ENCODE peak calls at places on chromosomes 3 and 15, in six cellular contexts. U, Z, B, L, D and V are unnamed samples.

GRCh38 chr3:45979378-45979777 is 16.2 kb downstream of the FYCO1 start:
- ATAC-seq in Z (no peak), D (no peak), B (peak), U (no peak), L (peak), V (no peak)

GRCh38 chr15:92017882-92018534 is 164.5 kb downstream of the SLCO3A1 start:
- ATAC-seq in D (no peak), B (no peak), L (no peak), U (no peak), Z (no peak), V (no peak)

GRCh38 chr15:58224068-58224467 is 85.9 kb downstream of the AQP9 start:
- ATAC-seq in U (no peak), D (no peak), B (peak), Z (no peak), L (no peak), V (no peak)

GRCh38 chr3:15107075-15107947 is 8.4 kb upstream of the RBSN start:
- ATAC-seq in L (no peak), D (peak), U (peak), Z (peak), B (no peak), V (no peak)

GRCh38 chr15:34737379-34737928 is 17.3 kb downstream of the GJD2 start:
- ATAC-seq in D (no peak), L (no peak), U (peak), Z (peak), B (no peak), V (no peak)

GRCh38 chr3:189779166-189779565 is 148.0 kb downstream of the TP63 start:
- ATAC-seq in L (no peak), Z (no peak), B (no peak), D (no peak), U (no peak), V (no peak)

GRCh38 chr15:79953951-79954444 is 17.0 kb downstream of the BCL2A1 start:
- ATAC-seq in D (no peak), L (no peak), B (no peak), U (no peak), Z (peak), V (no peak)

GRCh38 chr15:49155834-49156627 is 632 bp upstream of the COPS2 start:
- ATAC-seq in D (peak), B (no peak), U (peak), Z (no peak), L (peak), V (no peak)

GRCh38 chr3:41120461-41120860 is 78.8 kb upstream of the CTNNB1 start:
- ATAC-seq in U (no peak), Z (no peak), D (no peak), B (no peak), L (no peak), V (no peak)

GRCh38 chr3:54122046-54122801 is at the start of gene CACNA2D3:
- ATAC-seq in U (peak), D (no peak), Z (no peak), L (no peak), B (peak), V (peak)

GRCh38 chr3:168476360-168476980 is 380.7 kb upstream of the GOLIM4 start:
- ATAC-seq in Z (no peak), D (no peak), B (no peak), U (no peak), L (no peak), V (no peak)

GRCh38 chr3:131361464-131362421 is 19.8 kb upstream of the NUDT16 start:
- ATAC-seq in D (no peak), B (peak), L (peak), Z (peak), U (peak), V (peak)
- TF ChIP-seq POLR2A in D (no peak), B (no peak), L (peak), Z (peak), U (no peak), V (peak)

GRCh38 chr3:40046149-40046548 is 236.7 kb downstream of the MYRIP start:
- ATAC-seq in U (no peak), D (no peak), B (no peak), Z (no peak), L (no peak), V (no peak)

GRCh38 chr3:40042752-40043443 is 233.5 kb downstream of the MYRIP start:
- ATAC-seq in U (no peak), B (no peak), L (no peak), D (no peak), Z (no peak), V (no peak)

GRCh38 chr3:40044487-40044886 is 235.1 kb downstream of the MYRIP start:
- ATAC-seq in Z (no peak), B (no peak), D (no peak), L (no peak), U (no peak), V (no peak)

GRCh38 chr3:40047406-40047805 is 238.0 kb downstream of the MYRIP start:
- ATAC-seq in D (no peak), B (no peak), U (no peak), Z (no peak), L (no peak), V (no peak)

GRCh38 chr3:40043444-40043755 is 234.0 kb downstream of the MYRIP start:
- ATAC-seq in B (no peak), D (no peak), L (no peak), Z (no peak), U (no peak), V (no peak)
- TF ChIP-seq EP300 in B (no peak), D (no peak), L (no peak), Z (no peak), U (no peak), V (no peak)

DNA sequence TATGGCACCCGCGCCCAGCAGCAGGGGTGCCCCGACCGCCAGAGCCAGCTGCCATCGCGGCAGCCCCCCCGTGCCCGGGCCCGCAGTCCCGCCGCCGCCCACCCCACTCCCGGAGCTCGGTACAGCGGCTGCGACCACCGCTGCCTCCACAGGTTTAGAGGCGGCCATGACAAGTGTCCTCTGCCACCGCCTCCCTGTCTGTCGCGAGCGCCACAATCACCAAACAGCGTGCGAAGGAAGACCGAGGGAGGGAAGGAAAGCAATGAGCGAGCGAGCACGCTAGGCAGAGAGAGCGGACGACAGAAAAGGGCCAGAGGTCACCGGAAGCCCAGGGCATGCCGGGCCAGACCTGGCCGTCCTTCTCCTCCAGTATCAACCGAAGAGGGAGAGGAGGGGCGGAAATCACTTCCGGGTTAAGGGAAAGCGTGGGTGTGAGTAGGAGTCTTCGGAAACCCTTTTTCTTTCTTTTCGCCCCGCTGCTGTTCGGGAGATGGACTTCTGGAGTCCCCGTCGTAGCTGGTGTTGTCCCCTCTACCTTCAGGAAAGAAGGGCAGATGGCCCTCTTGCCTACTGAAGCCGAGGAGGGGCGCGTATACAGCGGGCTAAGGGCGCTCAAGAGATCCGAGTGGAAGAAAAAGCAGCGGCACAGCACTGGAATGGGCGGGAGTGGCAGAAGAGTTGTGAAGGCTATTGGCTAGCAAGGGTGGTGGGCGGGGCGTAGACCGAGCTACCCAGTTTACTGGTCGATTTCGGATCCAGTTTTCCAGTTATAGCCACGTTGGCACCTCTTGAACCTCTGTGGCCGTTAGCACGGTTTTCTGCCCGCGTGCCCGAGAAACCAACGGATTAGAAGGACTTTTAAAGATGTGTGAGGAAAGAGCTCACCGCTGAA is at the start of the genes LNP1 and TOMM70:
- ATAC-seq in D (peak), B (peak), U (peak), Z (peak), L (peak), V (peak)
- TF ChIP-seq POLR2A in D (peak), B (peak), U (peak), Z (peak), L (peak), V (peak)

GRCh38 chr15:60397772-60398445 is at the start of gene ANXA2:
- ATAC-seq in B (peak), U (peak), D (no peak), Z (peak), L (peak), V (peak)
- TF ChIP-seq EP300 in B (no peak), U (no peak), D (no peak), Z (no peak), L (no peak), V (no peak)